ENCODE peak calls at places on chromosomes 13 and 19, in ten cellular contexts. I is psoas muscle; S is fibroblast of villous mesenchyme; V is body of pancreas; O is neural crest cell; D is heart left ventricle; W is CD4-positive, alpha-beta T cell; T is IMR-90; R is hepatocyte; A is fibroblast of mammary gland. U is an unnamed sample.

GRCh38 chr13:29847501-29847983 is 2.9 kb downstream of the UBL3 start:
- DNase-seq in I (no peak), S (peak; percentile 69), V (peak; percentile 35), O (peak; percentile 12), D (no peak), W (no peak), T (peak; percentile 64), R (peak; percentile 41), A (peak; percentile 64), U (no peak)

GRCh38 chr13:78413887-78414553 is 189.3 kb downstream of the POU4F1 start:
- DNase-seq in I (no peak), S (no peak), V (no peak), O (no peak), D (no peak), W (no peak), T (no peak), R (no peak), A (no peak), U (no peak)

GRCh38 chr13:30364133-30364532 is 56.8 kb upstream of the KATNAL1 start:
- DNase-seq in I (no peak), S (peak; percentile 59), V (no peak), O (no peak), D (no peak), W (no peak), T (peak; percentile 60), R (peak; percentile 41), A (no peak), U (no peak)

GRCh38 chr13:43561081-43561480 is 225.7 kb downstream of the ENOX1 start:
- DNase-seq in I (no peak), S (no peak), V (no peak), O (no peak), D (no peak), W (no peak), T (no peak), R (no peak), A (no peak), U (no peak)

GRCh38 chr13:44932171-44932849 is 57.0 kb downstream of the NUFIP1 start:
- DNase-seq in I (no peak), S (peak; percentile 70), V (no peak), O (no peak), D (no peak), W (no peak), T (peak; percentile 72), R (no peak), A (peak; percentile 50), U (no peak)

GRCh38 chr19:38059897-38060296 is 152.9 kb downstream of the SIPA1L3 start:
- DNase-seq in I (no peak), S (no peak), V (peak; percentile 30), O (no peak), D (no peak), W (no peak), T (no peak), R (no peak), A (peak; percentile 10), U (no peak)

GRCh38 chr19:10517361-10517759 is at the start of gene S1PR5:
- DNase-seq in I (no peak), S (peak; percentile 10), V (peak; percentile 47), O (no peak), D (no peak), W (no peak), T (no peak), R (peak; percentile 26), A (no peak), U (peak; percentile 45)

GRCh38 chr19:16335226-16335625 is 10.6 kb downstream of the KLF2 start:
- DNase-seq in I (no peak), S (no peak), V (no peak), O (no peak), D (no peak), W (no peak), T (no peak), R (no peak), A (no peak), U (no peak)

GRCh38 chr13:64239372-64239771 is 2823.7 kb upstream of the PCDH20 start:
- DNase-seq in I (no peak), S (peak; percentile 4), V (no peak), O (no peak), D (no peak), W (no peak), T (peak; percentile 70), R (no peak), A (peak; percentile 17), U (no peak)

GRCh38 chr19:30547192-30547591 is 175.0 kb downstream of the ZNF536 start:
- DNase-seq in I (no peak), S (no peak), V (no peak), O (no peak), D (no peak), W (no peak), T (no peak), R (no peak), A (no peak), U (no peak)

GRCh38 chr19:8412783-8413592 is at the start of gene MARCHF2:
- DNase-seq in I (peak; percentile 97), S (peak; percentile 98), V (peak; percentile 98), O (peak; percentile 93), D (peak; percentile 99), W (peak; percentile 91), T (peak; percentile 97), R (peak; percentile 99), A (peak; percentile 96), U (peak; percentile 100)

GRCh38 chr13:79870766-79871165 is 389.8 kb downstream of the NDFIP2 start:
- DNase-seq in I (no peak), S (no peak), V (no peak), O (no peak), D (no peak), W (no peak), T (peak; percentile 64), R (no peak), A (peak; percentile 42), U (no peak)

DNA sequence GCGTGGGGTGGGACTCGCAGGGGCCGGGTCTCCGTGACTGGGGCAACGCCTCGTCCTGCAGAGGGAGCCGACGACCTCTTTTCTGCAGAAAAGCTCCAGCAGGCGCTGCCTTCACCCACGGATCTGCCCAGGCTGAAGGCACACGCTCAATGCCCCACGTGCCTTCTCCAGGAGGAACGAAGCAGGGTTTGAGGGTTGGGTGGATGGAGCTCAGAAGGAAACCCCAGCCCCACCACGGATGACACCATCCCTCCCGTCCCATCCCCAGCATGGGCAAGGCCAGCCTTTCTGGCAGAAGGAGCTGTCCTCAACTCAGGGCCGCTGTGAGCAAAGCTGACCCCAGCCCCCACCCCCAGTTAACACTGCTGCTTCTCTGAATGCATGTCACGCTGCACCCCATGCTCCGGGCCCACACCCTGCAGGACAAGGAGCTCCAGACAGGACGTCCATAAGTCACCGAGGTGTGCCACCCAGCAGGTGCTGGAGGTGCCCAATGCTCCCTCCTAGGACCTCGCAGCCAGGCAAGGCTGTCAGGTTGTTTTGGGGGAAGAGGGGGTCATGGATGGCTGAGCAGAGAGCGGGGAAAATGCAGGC is 7.4 kb downstream of the C19orf25 start:
- DNase-seq in I (no peak), S (no peak), V (no peak), O (no peak), D (no peak), W (no peak), T (no peak), R (no peak), A (no peak), U (no peak)
- TF ChIP-seq CTCF in I (no peak), S (no peak), V (no peak), O (peak; percentile 28), D (no peak), W (no peak), T (peak; percentile 19), R (peak; percentile 26), A (peak; percentile 1), U (no peak)

DNA sequence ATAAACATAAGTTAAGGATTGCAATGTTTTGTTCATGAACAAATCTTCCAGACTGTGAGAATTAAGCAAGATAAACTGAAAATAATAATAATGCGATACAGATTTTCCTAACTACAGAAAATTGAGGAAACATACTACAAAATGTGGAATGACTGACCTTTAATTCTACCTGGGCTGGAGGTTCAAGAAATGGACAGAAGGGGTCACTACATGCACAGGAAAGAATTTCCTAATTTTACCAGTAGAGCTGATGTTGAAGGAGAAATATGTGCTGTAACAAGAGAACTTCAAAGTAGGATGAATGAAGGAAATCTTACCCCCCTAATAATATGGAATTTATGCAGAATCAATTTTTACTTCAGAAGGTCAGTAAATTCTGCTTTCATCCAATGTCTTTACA is 62.3 kb downstream of the ZNF627 start:
- DNase-seq in I (no peak), S (peak; percentile 15), V (no peak), O (no peak), D (no peak), W (no peak), T (peak; percentile 12), R (no peak), A (peak; percentile 10), U (peak; percentile 61)
- TF ChIP-seq CTCF in I (no peak), S (peak; percentile 37), V (peak; percentile 24), O (peak; percentile 57), D (no peak), W (no peak), T (peak; percentile 45), R (peak; percentile 34), A (peak; percentile 11), U (peak; percentile 35)

DNA sequence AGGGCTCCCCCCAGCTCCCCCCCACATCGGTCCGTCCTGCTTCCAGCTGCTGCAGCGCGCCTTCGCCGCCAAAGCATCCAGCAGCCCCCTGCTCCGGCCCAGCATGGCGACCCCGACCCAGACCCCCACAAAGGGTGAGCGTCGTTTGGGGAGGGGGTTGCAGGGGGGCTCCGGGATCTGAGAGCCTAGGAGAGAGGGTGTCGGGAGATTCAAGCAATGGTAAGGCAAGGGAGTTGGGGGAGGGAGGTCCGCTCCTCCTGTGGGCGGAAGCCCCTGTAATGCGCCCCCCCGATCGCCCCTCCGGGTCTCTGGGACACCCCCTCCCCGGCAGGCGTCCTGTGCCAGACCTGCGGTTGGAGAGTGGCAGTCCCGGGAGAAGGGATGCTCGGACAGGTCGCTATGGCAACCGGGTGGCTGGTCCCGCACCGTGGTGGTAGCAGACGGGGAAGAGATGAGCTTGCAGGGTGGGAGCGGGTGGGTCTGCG is at the start of gene FXYD7:
- DNase-seq in I (no peak), S (no peak), V (no peak), O (no peak), D (no peak), W (no peak), T (no peak), R (no peak), A (no peak), U (no peak)
- TF ChIP-seq CTCF in I (no peak), S (peak; percentile 2), V (no peak), O (peak; percentile 53), D (no peak), W (peak; percentile 35), T (no peak), R (no peak), A (no peak), U (no peak)

GRCh38 chr19:58575183-58576041 is 2.3 kb upstream of the MZF1 start:
- DNase-seq in I (peak; percentile 91), S (peak; percentile 90), V (peak; percentile 89), O (peak; percentile 78), D (peak; percentile 94), W (peak; percentile 47), T (peak; percentile 85), R (peak; percentile 97), A (peak; percentile 87), U (peak; percentile 90)
- TF ChIP-seq CTCF in I (no peak), S (no peak), V (no peak), O (no peak), D (no peak), W (no peak), T (peak; percentile 30), R (no peak), A (no peak), U (peak; percentile 14)

GRCh38 chr13:41762796-41763195 is 198.1 kb downstream of the VWA8 start:
- DNase-seq in I (no peak), S (peak; percentile 65), V (no peak), O (no peak), D (no peak), W (no peak), T (no peak), R (peak; percentile 17), A (no peak), U (no peak)
- TF ChIP-seq CTCF in I (no peak), S (no peak), V (no peak), O (no peak), D (no peak), W (no peak), T (no peak), R (no peak), A (no peak), U (no peak)